ENCODE peak calls at places on chromosomes 13 and 19, in nine cellular contexts. T is psoas muscle; U is transverse colon; Q is keratinocyte; D is CD4-positive, CD25-positive, alpha-beta regulatory T cell; G is stomach; R is endothelial cell of umbilical vein; I is mammary epithelial cell; L is mesendoderm. B is an unnamed sample.

GRCh38 chr19:49347835-49348234 is 12.6 kb downstream of the CD37 start:
- DNase-seq in L (peak), T (no peak), D (no peak), R (peak), Q (no peak), G (no peak), I (peak), U (no peak), B (no peak)

GRCh38 chr19:55624109-55625003 is at the start of gene ZNF784:
- DNase-seq in U (peak), L (peak), G (peak), I (peak), T (peak), R (peak), Q (peak), D (peak), B (peak)

GRCh38 chr19:55345818-55346724 is 6.4 kb downstream of the KMT5C start:
- DNase-seq in G (peak), Q (no peak), T (peak), I (no peak), D (no peak), R (no peak), U (peak), L (no peak), B (no peak)

GRCh38 chr13:22173605-22174004 is 502.7 kb downstream of the FGF9 start:
- DNase-seq in U (no peak), Q (no peak), T (no peak), D (no peak), G (no peak), R (no peak), I (no peak), L (no peak), B (no peak)

GRCh38 chr19:50835103-50835784 is 1.9 kb upstream of the KLK15 start:
- DNase-seq in D (no peak), L (no peak), U (peak), Q (no peak), R (no peak), T (no peak), I (peak), G (no peak), B (no peak)

GRCh38 chr13:46182491-46182877 is 507 bp upstream of the LCP1 start:
- DNase-seq in U (no peak), L (no peak), Q (no peak), D (no peak), I (no peak), T (no peak), R (no peak), G (no peak), B (no peak)

GRCh38 chr13:42561752-42562467 is 12.0 kb upstream of the TNFSF11 start:
- DNase-seq in L (no peak), Q (no peak), I (no peak), G (no peak), R (no peak), D (no peak), U (no peak), T (no peak), B (no peak)

GRCh38 chr19:49676136-49676689 is 858 bp upstream of the PRMT1 start:
- DNase-seq in D (no peak), I (no peak), Q (peak), G (peak), L (peak), R (no peak), T (peak), U (peak), B (peak)

GRCh38 chr19:16035601-16036297 is 40.5 kb upstream of the TPM4 start:
- DNase-seq in D (no peak), R (no peak), U (no peak), L (no peak), Q (no peak), G (no peak), T (no peak), I (no peak), B (no peak)

GRCh38 chr19:46115396-46116109 is 8.9 kb downstream of the IGFL3 start:
- DNase-seq in T (no peak), Q (no peak), L (no peak), U (no peak), I (peak), D (peak), R (no peak), G (no peak), B (peak)
- H3K27ac ChIP-seq in T (no peak), Q (peak), L (no peak), U (no peak), I (peak), D (no peak), R (no peak), G (no peak), B (peak)

DNA sequence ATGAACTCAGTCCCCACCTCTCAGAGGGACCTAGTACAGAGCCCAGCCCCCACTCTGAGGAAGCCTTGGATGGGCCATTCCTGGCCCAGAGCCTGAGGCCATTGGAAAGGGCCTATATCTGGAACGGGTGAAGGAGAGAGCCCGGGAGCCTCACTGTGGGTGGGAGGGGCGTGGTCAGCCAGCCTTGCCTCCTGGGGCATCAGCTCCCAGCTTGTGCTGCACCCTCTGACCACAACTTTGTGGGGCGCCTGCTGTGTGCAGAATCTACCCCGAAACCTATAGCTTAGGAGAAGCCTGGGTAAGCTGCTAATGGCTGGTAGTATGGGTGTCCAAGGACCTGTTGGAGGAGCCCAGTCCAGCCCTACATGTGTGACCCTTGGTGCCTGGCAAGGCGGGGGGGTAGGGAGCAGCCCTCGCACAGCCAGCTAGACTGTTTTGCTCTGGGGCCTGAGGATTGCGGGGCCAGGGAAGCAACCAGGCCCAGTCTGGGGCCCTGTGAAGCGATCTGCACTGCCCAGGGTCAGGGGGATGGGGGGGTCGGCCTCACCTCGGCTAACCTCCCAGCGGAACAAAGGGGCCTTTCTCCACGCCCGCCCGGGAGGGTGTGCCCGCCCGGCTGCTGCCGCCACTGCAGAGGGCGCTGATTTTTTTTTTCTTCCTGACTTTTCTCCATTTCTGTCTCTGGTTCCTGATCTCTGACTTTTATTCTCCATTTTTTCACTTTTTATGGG is 42.3 kb downstream of the LYL1 start:
- DNase-seq in U (peak), R (no peak), L (no peak), D (no peak), I (peak), T (no peak), G (no peak), Q (no peak), B (no peak)
- H3K27ac ChIP-seq in U (peak), R (no peak), L (no peak), D (no peak), I (peak), T (peak), G (peak), Q (peak), B (peak)

GRCh38 chr13:25232937-25233515 is 54.3 kb downstream of the MTMR6 start:
- DNase-seq in G (no peak), T (no peak), R (peak), Q (no peak), L (peak), D (peak), U (no peak), I (peak), B (no peak)
- H3K27ac ChIP-seq in G (no peak), T (no peak), R (no peak), Q (no peak), L (no peak), D (no peak), U (no peak), I (no peak), B (no peak)

DNA sequence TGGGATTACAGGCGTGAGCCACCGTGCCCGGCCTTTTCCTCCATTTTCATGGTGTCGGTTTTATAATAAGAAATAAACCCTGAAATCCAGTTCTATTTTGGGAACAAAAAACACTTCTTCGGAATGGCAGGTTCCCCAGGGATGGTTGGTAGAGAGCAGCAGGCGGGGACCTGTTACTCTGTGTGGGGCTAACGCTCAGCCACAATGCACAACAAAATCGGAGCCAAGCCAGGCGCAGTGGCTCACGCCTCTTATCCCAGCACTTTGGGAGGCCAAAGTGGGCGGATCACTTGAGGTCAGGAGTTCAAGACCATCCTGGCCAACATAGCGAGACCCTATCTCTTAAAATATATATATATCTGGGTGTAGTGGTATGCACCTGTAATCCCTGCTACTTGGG is 5.7 kb downstream of the TBXA2R start:
- DNase-seq in I (no peak), G (no peak), Q (no peak), R (no peak), T (no peak), D (no peak), U (no peak), L (no peak), B (no peak)
- H3K27ac ChIP-seq in I (no peak), G (no peak), Q (no peak), R (no peak), T (no peak), D (no peak), U (no peak), L (no peak), B (no peak)

GRCh38 chr19:10112037-10112751 is 701 bp downstream of the P2RY11 start:
- DNase-seq in L (peak), I (no peak), T (no peak), R (no peak), G (no peak), Q (no peak), U (peak), D (no peak), B (no peak)

GRCh38 chr19:10110076-10110971 is 1.2 kb upstream of the P2RY11 start:
- DNase-seq in G (no peak), R (no peak), D (no peak), Q (no peak), L (no peak), T (no peak), U (peak), I (no peak), B (no peak)

GRCh38 chr19:10109528-10109927 is 2.0 kb upstream of the P2RY11 start:
- DNase-seq in D (no peak), I (no peak), U (no peak), L (no peak), G (no peak), R (no peak), Q (no peak), T (no peak), B (no peak)

GRCh38 chr19:10111405-10111811 is at the start of gene P2RY11:
- DNase-seq in R (no peak), D (peak), T (no peak), G (no peak), Q (no peak), I (no peak), L (no peak), U (peak), B (no peak)

GRCh38 chr19:10110972-10111317 is 548 bp upstream of the P2RY11 start:
- DNase-seq in T (no peak), I (no peak), D (no peak), Q (no peak), R (no peak), G (no peak), U (no peak), L (no peak), B (no peak)
- H3K27ac ChIP-seq in T (no peak), I (no peak), D (no peak), Q (no peak), R (no peak), G (no peak), U (peak), L (no peak), B (no peak)

GRCh38 chr13:75226755-75227435 is 255.1 kb downstream of the TBC1D4 start:
- DNase-seq in I (peak), U (no peak), T (no peak), D (peak), L (peak), Q (peak), R (no peak), G (no peak), B (peak)
- H3K27ac ChIP-seq in I (no peak), U (no peak), T (no peak), D (no peak), L (no peak), Q (no peak), R (no peak), G (no peak), B (peak)

DNA sequence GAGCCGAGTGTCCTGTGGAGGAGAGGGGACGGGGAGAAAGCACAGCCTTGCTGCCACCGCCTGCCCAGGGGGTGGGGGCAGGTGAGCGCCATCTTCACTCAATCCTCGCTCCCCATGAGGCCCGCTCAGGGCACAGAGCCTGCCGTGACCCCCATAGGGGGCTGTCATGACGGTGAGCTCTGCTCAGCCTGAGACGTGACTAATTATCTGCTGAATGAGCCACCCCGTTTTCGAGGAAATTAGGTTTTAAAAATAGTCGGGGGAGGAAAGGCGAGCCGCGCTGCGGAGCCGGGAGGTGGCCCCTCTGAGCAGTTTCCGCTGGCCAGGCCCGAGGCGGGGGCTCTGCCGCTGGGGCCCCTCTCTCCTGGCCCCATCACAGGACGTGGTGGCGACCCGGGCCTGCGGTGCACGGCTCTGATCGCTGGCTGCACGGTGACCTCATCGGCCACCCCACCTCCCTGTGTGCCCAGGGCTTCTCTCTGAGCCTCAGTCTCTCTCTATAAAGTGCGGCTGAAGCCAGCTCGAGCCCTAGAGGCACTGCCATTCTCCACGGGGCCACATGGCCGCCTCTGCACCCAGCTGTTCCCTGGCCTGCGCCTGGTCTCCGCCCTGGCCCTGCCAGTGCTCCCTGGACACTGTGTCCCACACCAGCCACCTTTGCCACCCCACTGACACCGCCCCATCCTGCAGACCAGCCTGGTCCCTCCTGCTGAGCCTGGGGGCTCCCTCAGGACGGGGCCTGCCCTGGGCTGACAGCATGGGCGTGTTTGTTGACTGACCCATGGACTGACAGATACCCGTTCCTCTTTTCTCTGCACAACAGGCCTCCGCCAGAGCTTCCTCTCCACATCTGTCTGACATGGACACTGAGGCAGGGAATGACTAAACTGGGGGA is 28.3 kb downstream of the PIP5K1C start:
- DNase-seq in U (no peak), Q (no peak), L (no peak), T (no peak), I (no peak), R (peak), G (no peak), D (peak), B (no peak)
- H3K27ac ChIP-seq in U (peak), Q (no peak), L (no peak), T (peak), I (no peak), R (peak), G (peak), D (no peak), B (no peak)

GRCh38 chr13:80074143-80074752 is 266.7 kb downstream of the SPRY2 start:
- DNase-seq in G (no peak), T (no peak), L (no peak), D (no peak), Q (no peak), I (no peak), U (no peak), R (no peak), B (no peak)

GRCh38 chr13:80072231-80072630 is 268.7 kb downstream of the SPRY2 start:
- DNase-seq in D (no peak), R (no peak), G (no peak), T (no peak), Q (no peak), L (no peak), U (no peak), I (no peak), B (no peak)

GRCh38 chr13:80069374-80069773 is 271.6 kb downstream of the SPRY2 start:
- DNase-seq in L (no peak), R (no peak), D (no peak), U (no peak), G (no peak), T (no peak), Q (no peak), I (no peak), B (no peak)

GRCh38 chr13:80074811-80075210 is 266.1 kb downstream of the SPRY2 start:
- DNase-seq in G (no peak), T (no peak), Q (no peak), D (no peak), U (no peak), I (no peak), R (no peak), L (no peak), B (no peak)

DNA sequence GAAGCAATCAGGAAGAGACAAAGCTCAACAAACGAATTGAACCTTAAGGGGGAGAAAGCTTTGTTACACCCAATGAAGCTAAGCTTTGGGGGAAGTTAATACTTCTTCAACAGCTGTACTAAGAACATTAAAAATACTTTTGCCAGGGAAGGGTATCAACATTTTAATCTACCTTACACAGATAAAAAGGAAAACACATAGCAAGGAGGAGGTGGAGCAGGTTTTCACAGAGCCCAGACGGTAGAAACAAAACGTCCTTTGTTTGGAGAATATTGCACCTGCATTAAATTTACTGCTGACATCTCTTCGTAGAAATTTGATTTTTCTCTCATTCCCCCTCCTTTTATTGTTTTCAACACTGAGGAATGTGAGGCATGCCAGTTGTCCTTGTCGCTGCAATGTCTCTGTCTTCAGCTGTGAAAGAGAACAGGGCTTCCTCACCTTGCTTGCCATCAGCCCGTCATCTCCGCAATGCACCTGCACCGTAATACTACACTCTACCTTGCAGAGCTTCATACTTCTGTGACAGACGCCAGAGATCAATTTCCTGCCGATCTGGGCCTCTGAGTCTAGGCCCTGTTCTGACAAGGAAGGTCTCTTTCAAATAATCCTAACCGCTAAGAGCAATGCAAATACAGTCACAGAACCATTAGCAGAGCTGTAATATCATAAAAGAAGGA is 270.8 kb downstream of the SPRY2 start:
- DNase-seq in G (no peak), U (peak), R (no peak), T (no peak), L (peak), D (no peak), Q (no peak), I (no peak), B (no peak)
- H3K27ac ChIP-seq in G (no peak), U (peak), R (no peak), T (no peak), L (no peak), D (no peak), Q (no peak), I (no peak), B (no peak)

GRCh38 chr13:101457176-101457575 is 4.7 kb downstream of the ITGBL1 start:
- DNase-seq in I (no peak), U (no peak), Q (no peak), T (no peak), R (no peak), G (no peak), L (no peak), D (no peak), B (no peak)
- H3K27ac ChIP-seq in I (no peak), U (no peak), Q (no peak), T (no peak), R (no peak), G (no peak), L (no peak), D (no peak), B (no peak)

GRCh38 chr13:48402325-48402962 is 10.5 kb downstream of the LPAR6 start:
- DNase-seq in T (no peak), U (no peak), D (peak), Q (no peak), G (no peak), R (no peak), L (no peak), I (peak), B (no peak)
- H3K27ac ChIP-seq in T (no peak), U (peak), D (peak), Q (peak), G (no peak), R (no peak), L (no peak), I (peak), B (peak)